ENCODE peak calls at places on chromosomes 7 and 10, in five cellular contexts. One of them, this sample, is unnamed.

GRCh38 chr10:103238506-103239252 is 7.0 kb upstream of the RPEL1 start:
- DNase-seq in Panc1: no peak
- DNase-seq in psoas muscle: no peak
- DNase-seq in H9: peak
- DNase-seq in GM23338: peak
- DNase-seq in this sample: no peak

GRCh38 chr10:114550756-114551290 is 107.3 kb downstream of the ABLIM1 start:
- DNase-seq in Panc1: no peak
- DNase-seq in psoas muscle: no peak
- DNase-seq in H9: no peak
- DNase-seq in GM23338: peak
- DNase-seq in this sample: no peak

GRCh38 chr7:44289341-44290249 is 35.8 kb downstream of the CAMK2B start:
- DNase-seq in Panc1: no peak
- DNase-seq in psoas muscle: peak
- DNase-seq in H9: peak
- DNase-seq in GM23338: no peak
- DNase-seq in this sample: no peak

GRCh38 chr10:63698815-63699205 is 177.6 kb downstream of the REEP3 start:
- DNase-seq in Panc1: no peak
- DNase-seq in psoas muscle: no peak
- DNase-seq in H9: no peak
- DNase-seq in GM23338: peak
- DNase-seq in this sample: no peak

GRCh38 chr10:88491314-88491713 is 91.8 kb downstream of the RNLS start:
- DNase-seq in Panc1: no peak
- DNase-seq in psoas muscle: no peak
- DNase-seq in H9: no peak
- DNase-seq in GM23338: no peak
- DNase-seq in this sample: no peak

GRCh38 chr7:129950191-129950940 is 2.4 kb downstream of the UBE2H start:
- DNase-seq in Panc1: no peak
- DNase-seq in psoas muscle: no peak
- DNase-seq in H9: no peak
- DNase-seq in GM23338: peak
- DNase-seq in this sample: no peak

GRCh38 chr7:123210986-123211385 is 11.2 kb upstream of the SLC13A1 start:
- DNase-seq in Panc1: no peak
- DNase-seq in psoas muscle: no peak
- DNase-seq in H9: no peak
- DNase-seq in GM23338: no peak
- DNase-seq in this sample: no peak

GRCh38 chr10:48406204-48406603 is 99.7 kb downstream of the MAPK8 start:
- DNase-seq in Panc1: peak
- DNase-seq in psoas muscle: no peak
- DNase-seq in H9: no peak
- DNase-seq in GM23338: no peak
- DNase-seq in this sample: no peak

GRCh38 chr7:82593780-82594179 is 150.2 kb upstream of the CACNA2D1 start:
- DNase-seq in Panc1: no peak
- DNase-seq in psoas muscle: no peak
- DNase-seq in H9: no peak
- DNase-seq in GM23338: no peak
- DNase-seq in this sample: no peak

GRCh38 chr7:93148727-93149126 is 542 bp upstream of the SAMD9L start:
- DNase-seq in Panc1: no peak
- DNase-seq in psoas muscle: no peak
- DNase-seq in H9: no peak
- DNase-seq in GM23338: no peak
- DNase-seq in this sample: no peak

GRCh38 chr10:4385491-4385890 is 440.5 kb upstream of the AKR1E2 start:
- DNase-seq in Panc1: no peak
- DNase-seq in psoas muscle: no peak
- DNase-seq in H9: no peak
- DNase-seq in GM23338: no peak
- DNase-seq in this sample: no peak

GRCh38 chr7:107025449-107026103 is 18.9 kb upstream of the PRKAR2B start:
- DNase-seq in Panc1: no peak
- DNase-seq in psoas muscle: no peak
- DNase-seq in H9: no peak
- DNase-seq in GM23338: no peak
- DNase-seq in this sample: no peak

GRCh38 chr7:134587736-134588135 is 38.8 kb downstream of the AKR1B15 start:
- DNase-seq in Panc1: no peak
- DNase-seq in psoas muscle: no peak
- DNase-seq in H9: no peak
- DNase-seq in GM23338: no peak
- DNase-seq in this sample: no peak

GRCh38 chr7:141700848-141701371 is 1.1 kb downstream of the DENND11 start:
- DNase-seq in Panc1: no peak
- DNase-seq in psoas muscle: no peak
- DNase-seq in H9: no peak
- DNase-seq in GM23338: peak
- DNase-seq in this sample: no peak

GRCh38 chr10:71342850-71343773 is 24.1 kb downstream of the SLC29A3 start:
- DNase-seq in Panc1: no peak
- DNase-seq in psoas muscle: no peak
- DNase-seq in H9: no peak
- DNase-seq in GM23338: no peak
- DNase-seq in this sample: no peak

GRCh38 chr7:9028012-9028411 is 594.6 kb downstream of the NXPH1 start:
- DNase-seq in Panc1: no peak
- DNase-seq in psoas muscle: no peak
- DNase-seq in H9: no peak
- DNase-seq in GM23338: no peak
- DNase-seq in this sample: no peak

GRCh38 chr7:47444376-47445098 is 137.4 kb downstream of the TNS3 start:
- DNase-seq in Panc1: no peak
- DNase-seq in psoas muscle: no peak
- DNase-seq in H9: no peak
- DNase-seq in GM23338: peak
- DNase-seq in this sample: no peak

GRCh38 chr7:2032030-2032875 is 200.5 kb downstream of the MAD1L1 start:
- DNase-seq in Panc1: no peak
- DNase-seq in psoas muscle: peak
- DNase-seq in H9: no peak
- DNase-seq in GM23338: no peak
- DNase-seq in this sample: no peak

GRCh38 chr7:2100278-2101205 is 132.2 kb downstream of the MAD1L1 start:
- DNase-seq in Panc1: no peak
- DNase-seq in psoas muscle: no peak
- DNase-seq in H9: no peak
- DNase-seq in GM23338: no peak
- DNase-seq in this sample: no peak

GRCh38 chr7:66865290-66865864 is 55.6 kb upstream of the TMEM248 start:
- DNase-seq in Panc1: no peak
- DNase-seq in psoas muscle: no peak
- DNase-seq in H9: no peak
- DNase-seq in GM23338: no peak
- DNase-seq in this sample: no peak

GRCh38 chr10:58660577-58661255 is 148.0 kb downstream of the BICC1 start:
- DNase-seq in Panc1: no peak
- DNase-seq in psoas muscle: no peak
- DNase-seq in H9: no peak
- DNase-seq in GM23338: no peak
- DNase-seq in this sample: no peak
- H3K27ac ChIP-seq in Panc1: no peak
- H3K27ac ChIP-seq in psoas muscle: no peak
- H3K27ac ChIP-seq in H9: no peak
- H3K27ac ChIP-seq in GM23338: no peak
- H3K27ac ChIP-seq in this sample: no peak

GRCh38 chr10:77334501-77334900 is 303.1 kb downstream of the KCNMA1 start:
- DNase-seq in Panc1: no peak
- DNase-seq in psoas muscle: no peak
- DNase-seq in H9: no peak
- DNase-seq in GM23338: no peak
- DNase-seq in this sample: no peak
- H3K27ac ChIP-seq in Panc1: no peak
- H3K27ac ChIP-seq in psoas muscle: no peak
- H3K27ac ChIP-seq in H9: no peak
- H3K27ac ChIP-seq in GM23338: no peak
- H3K27ac ChIP-seq in this sample: no peak

GRCh38 chr7:103951311-103951710 is 38.1 kb downstream of the RELN start:
- DNase-seq in Panc1: no peak
- DNase-seq in psoas muscle: no peak
- DNase-seq in H9: no peak
- DNase-seq in GM23338: no peak
- DNase-seq in this sample: no peak

GRCh38 chr7:103947026-103947655 is 42.3 kb downstream of the RELN start:
- DNase-seq in Panc1: no peak
- DNase-seq in psoas muscle: no peak
- DNase-seq in H9: no peak
- DNase-seq in GM23338: no peak
- DNase-seq in this sample: no peak

GRCh38 chr7:103949374-103949773 is 40.1 kb downstream of the RELN start:
- DNase-seq in Panc1: no peak
- DNase-seq in psoas muscle: no peak
- DNase-seq in H9: no peak
- DNase-seq in GM23338: no peak
- DNase-seq in this sample: no peak

GRCh38 chr7:103955985-103956384 is 33.5 kb downstream of the RELN start:
- DNase-seq in Panc1: no peak
- DNase-seq in psoas muscle: no peak
- DNase-seq in H9: no peak
- DNase-seq in GM23338: peak
- DNase-seq in this sample: no peak

GRCh38 chr7:103952408-103952807 is 37.0 kb downstream of the RELN start:
- DNase-seq in Panc1: no peak
- DNase-seq in psoas muscle: no peak
- DNase-seq in H9: no peak
- DNase-seq in GM23338: no peak
- DNase-seq in this sample: no peak
- H3K27ac ChIP-seq in Panc1: no peak
- H3K27ac ChIP-seq in psoas muscle: no peak
- H3K27ac ChIP-seq in H9: no peak
- H3K27ac ChIP-seq in GM23338: no peak
- H3K27ac ChIP-seq in this sample: no peak

DNA sequence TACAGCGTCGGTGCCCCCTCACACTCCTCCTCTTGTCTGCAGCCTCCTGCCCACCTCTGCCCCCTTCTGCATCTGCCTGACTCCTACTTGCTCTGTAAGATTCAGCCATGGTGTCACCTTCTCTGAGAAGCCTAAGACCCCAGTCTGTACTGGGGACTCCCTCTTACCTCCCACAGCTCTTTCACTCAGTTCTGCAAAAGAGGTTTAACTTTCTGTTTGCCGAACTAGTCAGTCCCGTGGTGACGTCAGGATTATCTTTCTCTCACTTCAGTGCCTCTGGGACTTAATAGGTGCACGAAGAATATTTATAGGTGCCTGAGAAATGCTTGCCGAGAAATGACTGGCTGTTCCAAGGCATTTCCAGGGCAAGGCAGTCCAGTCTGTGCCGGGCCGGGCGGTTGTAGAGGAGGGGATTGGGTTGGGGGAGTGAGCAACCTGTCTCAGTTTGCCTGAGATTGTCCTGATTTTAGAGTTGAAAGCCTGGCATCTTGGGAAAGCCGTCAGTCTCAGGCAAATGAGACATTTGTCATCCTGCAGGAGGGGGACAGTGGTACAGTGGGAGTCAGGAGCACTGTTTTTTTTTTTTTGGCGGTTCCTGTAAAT is 227.5 kb upstream of the NPVF start:
- DNase-seq in Panc1: no peak
- DNase-seq in psoas muscle: no peak
- DNase-seq in H9: no peak
- DNase-seq in GM23338: no peak
- DNase-seq in this sample: no peak
- H3K27ac ChIP-seq in Panc1: no peak
- H3K27ac ChIP-seq in psoas muscle: no peak
- H3K27ac ChIP-seq in H9: no peak
- H3K27ac ChIP-seq in GM23338: no peak
- H3K27ac ChIP-seq in this sample: no peak

DNA sequence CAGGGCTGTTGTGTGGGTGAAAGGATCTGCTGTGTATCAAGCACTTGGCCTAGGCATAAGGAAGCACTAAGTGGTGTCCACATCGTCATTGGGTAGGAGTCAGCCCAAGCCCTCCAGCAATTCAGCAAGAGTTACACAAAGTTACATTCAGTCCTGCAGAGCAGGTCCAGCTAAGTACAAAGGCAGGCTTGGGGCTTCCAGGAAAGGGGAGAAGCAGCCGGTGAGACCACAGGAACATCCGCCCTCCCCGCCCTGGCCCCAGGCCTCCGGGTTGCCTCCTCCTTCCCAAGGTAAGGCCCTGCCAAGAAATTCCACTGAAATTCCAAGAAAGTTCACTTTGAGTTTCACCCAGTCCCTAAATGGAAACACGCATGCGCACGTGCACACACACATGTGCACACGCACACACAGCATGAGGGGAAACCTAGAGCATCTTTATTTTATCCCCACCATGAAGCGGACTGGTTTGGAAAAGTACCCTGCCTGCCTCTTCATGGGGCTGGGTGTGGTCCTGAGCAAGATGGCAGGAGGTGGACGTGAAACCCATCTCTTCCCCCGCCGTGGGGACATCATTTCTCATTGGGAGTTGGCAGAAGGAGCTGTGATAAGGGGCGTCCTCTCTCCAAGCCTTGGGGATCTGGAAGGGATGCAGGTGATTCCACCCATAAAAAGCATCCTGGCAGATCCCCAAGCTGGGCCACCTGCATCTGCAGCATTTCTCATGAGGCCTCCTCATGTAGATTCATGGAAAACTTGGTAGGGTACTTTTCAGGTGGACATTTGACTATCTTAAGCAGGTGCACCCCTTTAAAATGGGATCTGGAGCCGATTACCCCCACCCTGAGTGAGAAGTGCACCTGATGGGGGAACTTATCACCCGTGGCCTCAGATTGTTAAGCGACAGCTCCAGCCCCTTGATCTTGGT is 69.1 kb upstream of the NANOS1 start:
- DNase-seq in Panc1: no peak
- DNase-seq in psoas muscle: no peak
- DNase-seq in H9: peak
- DNase-seq in GM23338: no peak
- DNase-seq in this sample: no peak
- H3K27ac ChIP-seq in Panc1: peak
- H3K27ac ChIP-seq in psoas muscle: peak
- H3K27ac ChIP-seq in H9: no peak
- H3K27ac ChIP-seq in GM23338: no peak
- H3K27ac ChIP-seq in this sample: no peak

GRCh38 chr7:4707134-4707651 is 25.1 kb downstream of the FOXK1 start:
- DNase-seq in Panc1: no peak
- DNase-seq in psoas muscle: no peak
- DNase-seq in H9: peak
- DNase-seq in GM23338: peak
- DNase-seq in this sample: no peak
- H3K27ac ChIP-seq in Panc1: no peak
- H3K27ac ChIP-seq in psoas muscle: peak
- H3K27ac ChIP-seq in H9: peak
- H3K27ac ChIP-seq in GM23338: peak
- H3K27ac ChIP-seq in this sample: no peak

GRCh38 chr7:26329520-26330269 is 38.0 kb downstream of the SNX10 start:
- DNase-seq in Panc1: no peak
- DNase-seq in psoas muscle: no peak
- DNase-seq in H9: no peak
- DNase-seq in GM23338: no peak
- DNase-seq in this sample: no peak
- H3K27ac ChIP-seq in Panc1: no peak
- H3K27ac ChIP-seq in psoas muscle: no peak
- H3K27ac ChIP-seq in H9: no peak
- H3K27ac ChIP-seq in GM23338: no peak
- H3K27ac ChIP-seq in this sample: no peak

This sample was measured in CD8-positive, alpha-beta memory T cell.